ENCODE peak calls at places on chromosomes 11 and 22, in eight cellular contexts. L is body of pancreas, I is GM06990, M is kidney, D is fibroblast of pulmonary artery, K is colonic mucosa, E is AG04450, Z is SW480. B is an unnamed sample.
A peak's percentile ranks its signal among the peaks of the same experiment; 100 is the strongest.

GRCh38 chr11:117214404-117215110 is 15.4 kb downstream of the TAGLN start:
- DNase-seq in L (no peak), I (no peak), M (no peak), D (no peak), K (no peak), E (no peak), Z (no peak), B (no peak)

GRCh38 chr11:75345455-75346224 is 5.8 kb downstream of the ARRB1 start:
- DNase-seq in L (no peak), I (no peak), M (peak; percentile 36), D (no peak), K (peak; percentile 32), E (no peak), Z (no peak), B (no peak)

GRCh38 chr11:95897731-95898130 is 26.2 kb downstream of the MTMR2 start:
- DNase-seq in L (no peak), I (no peak), M (no peak), D (no peak), K (no peak), E (no peak), Z (no peak), B (no peak)

GRCh38 chr11:112016088-112016764 is 9.0 kb upstream of the DLAT start:
- DNase-seq in L (peak; percentile 48), I (peak; percentile 37), M (no peak), D (peak; percentile 48), K (no peak), E (no peak), Z (no peak), B (no peak)

GRCh38 chr22:20741634-20742581 is 32.0 kb upstream of the SERPIND1 start:
- DNase-seq in L (peak; percentile 56), I (no peak), M (peak; percentile 68), D (peak; percentile 30), K (peak; percentile 41), E (no peak), Z (peak; percentile 37), B (no peak)

GRCh38 chr11:95723353-95723942 is 66.1 kb downstream of the FAM76B start:
- DNase-seq in L (no peak), I (no peak), M (peak; percentile 52), D (no peak), K (no peak), E (no peak), Z (no peak), B (no peak)

GRCh38 chr22:37053310-37054077 is 2.0 kb downstream of the KCTD17 start:
- DNase-seq in L (no peak), I (no peak), M (no peak), D (peak; percentile 17), K (peak; percentile 55), E (no peak), Z (no peak), B (no peak)

GRCh38 chr22:20591660-20592310 is 84.4 kb downstream of the MED15 start:
- DNase-seq in L (peak; percentile 58), I (no peak), M (no peak), D (no peak), K (no peak), E (peak; percentile 54), Z (no peak), B (no peak)

GRCh38 chr11:132134322-132134721 is 763.9 kb downstream of the NTM start:
- DNase-seq in L (no peak), I (no peak), M (no peak), D (no peak), K (no peak), E (no peak), Z (peak; percentile 43), B (no peak)

GRCh38 chr11:114082767-114083181 is 23.3 kb downstream of the ZBTB16 start:
- DNase-seq in L (peak; percentile 67), I (no peak), M (no peak), D (no peak), K (no peak), E (no peak), Z (no peak), B (no peak)

GRCh38 chr11:134334796-134335571 is 3.2 kb downstream of the GLB1L2 start:
- DNase-seq in L (no peak), I (no peak), M (no peak), D (no peak), K (no peak), E (no peak), Z (peak; percentile 83), B (no peak)

GRCh38 chr11:8717876-8718753 is 35.5 kb downstream of the RPL27A start:
- DNase-seq in L (peak; percentile 85), I (peak; percentile 14), M (peak; percentile 86), D (peak; percentile 91), K (no peak), E (peak; percentile 89), Z (no peak), B (no peak)

GRCh38 chr22:48257690-48258065 is 1495.2 kb downstream of the TBC1D22A start:
- DNase-seq in L (no peak), I (no peak), M (no peak), D (no peak), K (no peak), E (no peak), Z (peak; percentile 91), B (no peak)

GRCh38 chr11:96607890-96608558 is 218.2 kb downstream of the JRKL start:
- DNase-seq in L (no peak), I (no peak), M (no peak), D (peak; percentile 2), K (no peak), E (no peak), Z (no peak), B (no peak)

GRCh38 chr11:129440028-129440630 is 64.5 kb downstream of the BARX2 start:
- DNase-seq in L (peak; percentile 82), I (no peak), M (peak; percentile 82), D (no peak), K (no peak), E (no peak), Z (peak; percentile 12), B (no peak)

GRCh38 chr11:71504526-71504925 is 22.5 kb upstream of the KRTAP5-7 start:
- DNase-seq in L (no peak), I (no peak), M (no peak), D (no peak), K (no peak), E (no peak), Z (no peak), B (no peak)

GRCh38 chr11:124415356-124415923 is 9.2 kb downstream of the OR8B4 start:
- DNase-seq in L (peak; percentile 8), I (no peak), M (no peak), D (peak; percentile 79), K (no peak), E (peak; percentile 41), Z (peak; percentile 47), B (no peak)

GRCh38 chr22:48367731-48368130 is 1459.9 kb downstream of the BRD1 start:
- DNase-seq in L (no peak), I (no peak), M (no peak), D (no peak), K (no peak), E (no peak), Z (no peak), B (no peak)

GRCh38 chr11:1628506-1629325 is 859 bp upstream of the KRTAP5-5 start:
- DNase-seq in L (peak; percentile 47), I (no peak), M (peak; percentile 77), D (peak; percentile 29), K (peak; percentile 63), E (no peak), Z (peak; percentile 27), B (peak; percentile 65)

GRCh38 chr11:120127236-120127635 is 10.7 kb downstream of the TRIM29 start:
- DNase-seq in L (no peak), I (no peak), M (peak; percentile 18), D (no peak), K (no peak), E (no peak), Z (no peak), B (no peak)

GRCh38 chr22:30420401-30421178 is 5.0 kb upstream of the MTFP1 start:
- DNase-seq in L (no peak), I (no peak), M (no peak), D (peak; percentile 92), K (no peak), E (peak; percentile 65), Z (no peak), B (no peak)

GRCh38 chr11:818396-819128 is at the start of gene PNPLA2:
- DNase-seq in L (peak; percentile 78), I (no peak), M (peak; percentile 92), D (peak; percentile 57), K (peak; percentile 73), E (no peak), Z (no peak), B (no peak)

B was measured in progenitor cell of endocrine pancreas.